ENCODE peak calls at places on chromosomes 2 and 18, in nine cellular contexts. V is C1 segment of cervical spinal cord, M is Karpas-422, J is AML-193, D is left colon, Y is adrenal gland, Z is SK-N-DZ, G is A673, C is AG10803. K is an unnamed sample.

GRCh38 chr2:26049641-26050040 is 15.8 kb downstream of the RAB10 start:
- DNase-seq in V (no peak), M (peak; percentile 31), J (no peak), D (no peak), Y (no peak), Z (no peak), G (no peak), C (no peak), K (no peak)

GRCh38 chr18:50218432-50219197 is 23.7 kb upstream of the MYO5B start:
- DNase-seq in V (no peak), M (peak; percentile 77), J (peak; percentile 36), D (peak; percentile 56), Y (no peak), Z (peak; percentile 12), G (peak; percentile 20), C (peak; percentile 13), K (no peak)

GRCh38 chr2:241410739-241411176 is 54.7 kb downstream of the FARP2 start:
- DNase-seq in V (peak; percentile 55), M (no peak), J (no peak), D (no peak), Y (peak; percentile 90), Z (no peak), G (no peak), C (no peak), K (no peak)

GRCh38 chr2:226756131-226756530 is 43.5 kb downstream of the IRS1 start:
- DNase-seq in V (no peak), M (no peak), J (no peak), D (no peak), Y (no peak), Z (no peak), G (no peak), C (peak; percentile 39), K (no peak)

GRCh38 chr2:98099939-98100743 is 13.2 kb downstream of the VWA3B start:
- DNase-seq in V (no peak), M (no peak), J (no peak), D (no peak), Y (no peak), Z (no peak), G (no peak), C (no peak), K (no peak)

GRCh38 chr2:178072383-178073301 is at the start of gene PDE11A:
- DNase-seq in V (no peak), M (no peak), J (no peak), D (peak; percentile 91), Y (peak; percentile 90), Z (peak; percentile 83), G (peak; percentile 75), C (peak; percentile 85), K (no peak)

GRCh38 chr2:42859006-42859552 is 66.7 kb upstream of the HAAO start:
- DNase-seq in V (no peak), M (peak; percentile 90), J (peak; percentile 49), D (peak; percentile 85), Y (peak; percentile 55), Z (peak; percentile 72), G (peak; percentile 84), C (peak; percentile 73), K (no peak)

GRCh38 chr2:170690671-170691070 is 24.5 kb upstream of the SP5 start:
- DNase-seq in V (no peak), M (no peak), J (no peak), D (no peak), Y (no peak), Z (no peak), G (no peak), C (no peak), K (no peak)

GRCh38 chr2:74835831-74836674 is 2.1 kb downstream of the HK2 start:
- DNase-seq in V (no peak), M (peak; percentile 87), J (peak; percentile 69), D (no peak), Y (no peak), Z (peak; percentile 75), G (peak; percentile 70), C (peak; percentile 39), K (no peak)

GRCh38 chr2:29068513-29068912 is 5.8 kb downstream of the PCARE start:
- DNase-seq in V (no peak), M (no peak), J (no peak), D (no peak), Y (no peak), Z (no peak), G (no peak), C (no peak), K (no peak)

GRCh38 chr2:159086332-159086731 is 117.9 kb downstream of the TANC1 start:
- DNase-seq in V (no peak), M (no peak), J (no peak), D (peak; percentile 31), Y (peak; percentile 36), Z (no peak), G (peak; percentile 60), C (no peak), K (no peak)

GRCh38 chr2:149826471-149827125 is 239.0 kb upstream of the MMADHC start:
- DNase-seq in V (no peak), M (no peak), J (no peak), D (no peak), Y (no peak), Z (no peak), G (peak; percentile 55), C (no peak), K (no peak)

GRCh38 chr2:108236676-108237335 is 3.0 kb upstream of the SULT1C3 start:
- DNase-seq in V (no peak), M (no peak), J (no peak), D (no peak), Y (no peak), Z (no peak), G (no peak), C (no peak), K (no peak)

GRCh38 chr2:217972037-217972436 is 30.8 kb downstream of the TNS1 start:
- DNase-seq in V (no peak), M (no peak), J (no peak), D (no peak), Y (no peak), Z (no peak), G (no peak), C (no peak), K (no peak)